ENCODE peak calls at places on chromosomes 1 and 21, in nine cellular contexts. G is NCI-H1092 treated with DMSO at 0.1 percent for 48 hours; H is mesendoderm; T is T-cell; Y is foreskin fibroblast; O is CD8-positive, alpha-beta memory T cell; Q is GOT3; W is AG20443; X is aorta. P is an unnamed sample.

GRCh38 chr1:30847358-30847972 is 61.1 kb downstream of the SDC3 start:
- DNase-seq in X (peak; percentile 81), H (peak; percentile 90), T (no peak), G (no peak), W (no peak), Y (no peak), O (no peak), Q (no peak), P (no peak)

GRCh38 chr21:14096577-14096976 is 114.2 kb downstream of the LIPI start:
- DNase-seq in X (no peak), G (no peak), T (no peak), H (no peak), O (no peak), W (no peak), Q (no peak), Y (no peak), P (no peak)

GRCh38 chr1:219340796-219341195 is 167.1 kb downstream of the LYPLAL1 start:
- DNase-seq in W (no peak), O (no peak), H (no peak), G (no peak), X (no peak), Q (no peak), Y (peak; percentile 66), T (no peak), P (no peak)

GRCh38 chr21:45012661-45013270 is 61.6 kb upstream of the ADARB1 start:
- DNase-seq in Q (no peak), Y (no peak), X (peak; percentile 42), H (no peak), W (no peak), T (no peak), O (no peak), G (no peak), P (no peak)

GRCh38 chr1:186078245-186078644 is 296.8 kb downstream of the TPR start:
- DNase-seq in G (no peak), H (no peak), Q (no peak), T (no peak), O (no peak), Y (no peak), W (no peak), X (no peak), P (no peak)

GRCh38 chr1:7549693-7550161 is 221.4 kb upstream of the VAMP3 start:
- DNase-seq in X (peak; percentile 16), Q (no peak), T (no peak), Y (no peak), G (no peak), W (no peak), O (no peak), H (peak; percentile 35), P (no peak)

GRCh38 chr21:46211786-46212720 is 16.5 kb downstream of the LSS start:
- DNase-seq in H (no peak), W (no peak), Q (no peak), O (no peak), T (no peak), G (no peak), X (no peak), Y (peak; percentile 9), P (no peak)

GRCh38 chr21:41559658-41560599 is 52.0 kb upstream of the TMPRSS2 start:
- DNase-seq in T (no peak), X (no peak), Y (peak; percentile 68), H (no peak), G (no peak), O (no peak), W (peak; percentile 67), Q (no peak), P (no peak)

GRCh38 chr1:43913051-43913501 is 20.5 kb upstream of the ARTN start:
- DNase-seq in O (no peak), Y (no peak), T (no peak), X (no peak), H (peak; percentile 79), W (no peak), Q (no peak), G (no peak), P (no peak)

GRCh38 chr1:1554550-1554925 is 14.1 kb upstream of the TMEM240 start:
- DNase-seq in G (no peak), T (no peak), Y (no peak), Q (no peak), X (no peak), O (no peak), W (no peak), H (no peak), P (no peak)

GRCh38 chr1:239262538-239262937 is 123.8 kb upstream of the CHRM3 start:
- DNase-seq in H (peak; percentile 25), O (no peak), Y (no peak), Q (no peak), W (no peak), G (no peak), T (no peak), X (no peak), P (no peak)

GRCh38 chr1:229101475-229101874 is 169.4 kb upstream of the RAB4A start:
- DNase-seq in X (no peak), T (no peak), W (no peak), O (no peak), Y (no peak), H (no peak), Q (no peak), G (no peak), P (no peak)